ENCODE peak calls at places on chromosome 9, in nine cellular contexts. Q is A673, J is PC-9, E is right cardiac atrium, N is lower lobe of right lung, H is esophagus squamous epithelium, O is uterus, Y is H9, P is tibial artery. K is an unnamed sample.

GRCh38 chr9:111027798-111028197 is 10.5 kb downstream of the LPAR1 start:
- DNase-seq in Q (no peak), J (no peak), E (no peak), N (no peak), H (no peak), O (no peak), Y (no peak), P (no peak), K (no peak)

GRCh38 chr9:116861321-116861720 is 174.2 kb downstream of the TRIM32 start:
- DNase-seq in Q (no peak), J (no peak), E (no peak), N (no peak), H (no peak), O (no peak), Y (no peak), P (no peak), K (no peak)

GRCh38 chr9:78674874-78675273 is 377.9 kb downstream of the PSAT1 start:
- DNase-seq in Q (no peak), J (no peak), E (no peak), N (no peak), H (no peak), O (no peak), Y (no peak), P (no peak), K (no peak)

GRCh38 chr9:131017067-131017466 is 8.1 kb downstream of the LAMC3 start:
- DNase-seq in Q (no peak), J (no peak), E (no peak), N (no peak), H (no peak), O (no peak), Y (peak; percentile 81), P (no peak), K (no peak)

GRCh38 chr9:127162567-127163365 is 40.3 kb upstream of the ANGPTL2 start:
- DNase-seq in Q (no peak), J (no peak), E (no peak), N (no peak), H (no peak), O (peak; percentile 12), Y (peak; percentile 19), P (no peak), K (no peak)

GRCh38 chr9:98798254-98798653 is 1.9 kb upstream of the ANKS6 start:
- DNase-seq in Q (no peak), J (no peak), E (no peak), N (no peak), H (no peak), O (no peak), Y (no peak), P (no peak), K (no peak)

GRCh38 chr9:132288371-132288770 is 66.4 kb downstream of the SETX start:
- DNase-seq in Q (no peak), J (no peak), E (no peak), N (no peak), H (no peak), O (no peak), Y (no peak), P (no peak), K (no peak)

GRCh38 chr9:123615381-123615780 is 259.4 kb downstream of the CRB2 start:
- DNase-seq in Q (no peak), J (no peak), E (no peak), N (no peak), H (no peak), O (no peak), Y (no peak), P (no peak), K (no peak)

GRCh38 chr9:122941560-122942234 is 877 bp downstream of the RABGAP1 start:
- DNase-seq in Q (no peak), J (no peak), E (no peak), N (no peak), H (no peak), O (no peak), Y (no peak), P (no peak), K (no peak)

GRCh38 chr9:31089822-31090221 is 1294.6 kb upstream of the ACO1 start:
- DNase-seq in Q (no peak), J (no peak), E (no peak), N (no peak), H (no peak), O (no peak), Y (no peak), P (no peak), K (no peak)

GRCh38 chr9:121269030-121269887 is 1.3 kb downstream of the GSN start:
- DNase-seq in Q (peak; percentile 32), J (peak; percentile 47), E (no peak), N (no peak), H (no peak), O (peak; percentile 54), Y (no peak), P (peak; percentile 53), K (peak; percentile 52)

GRCh38 chr9:95570150-95570549 is 53.4 kb upstream of the PTCH1 start:
- DNase-seq in Q (no peak), J (no peak), E (no peak), N (no peak), H (no peak), O (no peak), Y (no peak), P (no peak), K (no peak)

GRCh38 chr9:27059907-27060306 is 49.1 kb upstream of the TEK start:
- DNase-seq in Q (peak; percentile 10), J (no peak), E (no peak), N (no peak), H (no peak), O (no peak), Y (no peak), P (no peak), K (no peak)

GRCh38 chr9:92754091-92754740 is 10.4 kb downstream of the BICD2 start:
- DNase-seq in Q (no peak), J (no peak), E (no peak), N (no peak), H (no peak), O (no peak), Y (peak; percentile 3), P (no peak), K (no peak)

GRCh38 chr9:133127340-133127981 is 6.4 kb upstream of the RALGDS start:
- DNase-seq in Q (no peak), J (peak; percentile 69), E (peak; percentile 69), N (peak; percentile 86), H (no peak), O (peak; percentile 65), Y (no peak), P (peak; percentile 57), K (no peak)

GRCh38 chr9:97857603-97858392 is 4.8 kb downstream of the FOXE1 start:
- DNase-seq in Q (no peak), J (no peak), E (no peak), N (no peak), H (no peak), O (no peak), Y (no peak), P (no peak), K (no peak)

GRCh38 chr9:75027187-75028107 is 646 bp downstream of the CARNMT1 start:
- DNase-seq in Q (peak; percentile 54), J (peak; percentile 47), E (peak; percentile 58), N (peak; percentile 82), H (peak; percentile 7), O (peak; percentile 51), Y (peak; percentile 61), P (peak; percentile 51), K (peak; percentile 36)

GRCh38 chr9:74527718-74528117 is 30.6 kb downstream of the RORB start:
- DNase-seq in Q (no peak), J (no peak), E (no peak), N (no peak), H (no peak), O (no peak), Y (no peak), P (no peak), K (no peak)

GRCh38 chr9:134962065-134962997 is 44.6 kb upstream of the FCN1 start:
- DNase-seq in Q (no peak), J (no peak), E (no peak), N (peak; percentile 40), H (no peak), O (no peak), Y (no peak), P (peak; percentile 16), K (no peak)

GRCh38 chr9:135757356-135757755 is 55.4 kb downstream of the KCNT1 start:
- DNase-seq in Q (no peak), J (no peak), E (no peak), N (no peak), H (no peak), O (no peak), Y (no peak), P (no peak), K (no peak)

GRCh38 chr9:129262261-129262660 is 84.2 kb upstream of the IER5L start:
- DNase-seq in Q (no peak), J (peak; percentile 45), E (no peak), N (peak; percentile 14), H (no peak), O (no peak), Y (no peak), P (no peak), K (no peak)

GRCh38 chr9:76605271-76605670 is 146.3 kb downstream of the GCNT1 start:
- DNase-seq in Q (no peak), J (no peak), E (no peak), N (no peak), H (no peak), O (no peak), Y (no peak), P (no peak), K (no peak)

GRCh38 chr9:89171693-89172092 is 6.9 kb downstream of the SHC3 start:
- DNase-seq in Q (no peak), J (no peak), E (no peak), N (no peak), H (no peak), O (no peak), Y (no peak), P (no peak), K (no peak)
- H3K4me1 ChIP-seq in Q (peaks cover 9% of the 10 kb centered on the region), J (peaks cover 13% of the 10 kb centered on the region), E (peaks cover 5% of the 10 kb centered on the region), N (peaks cover 11% of the 10 kb centered on the region), H (peaks cover 3% of the 10 kb centered on the region), O (no peaks in the 10 kb centered on the region), Y (no peaks in the 10 kb centered on the region), P (no peaks in the 10 kb centered on the region), K (no peaks in the 10 kb centered on the region)

GRCh38 chr9:37998881-37999311 is 70.1 kb downstream of the SHB start:
- DNase-seq in Q (peak; percentile 55), J (no peak), E (no peak), N (peak; percentile 64), H (no peak), O (no peak), Y (no peak), P (peak; percentile 54), K (no peak)
- H3K4me1 ChIP-seq in Q (peaks cover 56% of the 10 kb centered on the region), J (no peaks in the 10 kb centered on the region), E (peaks cover 20% of the 10 kb centered on the region), N (peaks cover 59% of the 10 kb centered on the region), H (peaks cover 41% of the 10 kb centered on the region), O (no peaks in the 10 kb centered on the region), Y (no peaks in the 10 kb centered on the region), P (no peaks in the 10 kb centered on the region), K (no peaks in the 10 kb centered on the region)

DNA sequence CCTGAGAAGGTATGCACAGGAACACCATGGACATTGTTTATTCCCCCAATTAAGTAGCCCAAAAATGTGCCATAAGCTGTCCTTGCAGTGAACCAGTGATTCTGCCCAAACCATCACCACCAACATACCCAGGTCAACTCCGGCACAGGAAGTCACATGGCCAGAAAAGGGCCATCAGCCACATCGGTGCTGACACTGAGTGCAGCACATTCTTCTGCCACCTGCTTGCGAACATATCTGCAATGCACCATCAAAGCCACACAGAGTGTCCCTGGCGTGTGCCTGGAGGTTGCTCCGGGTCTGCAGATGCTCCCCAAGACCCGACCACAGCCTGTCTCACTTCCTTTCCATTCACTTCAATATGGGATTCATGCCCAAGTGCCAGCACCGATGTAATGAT is 37.6 kb downstream of the SYK start:
- DNase-seq in Q (no peak), J (no peak), E (no peak), N (no peak), H (no peak), O (no peak), Y (peak; percentile 14), P (no peak), K (no peak)
- H3K4me1 ChIP-seq in Q (no peaks in the 10 kb centered on the region), J (peaks cover 10% of the 10 kb centered on the region), E (no peaks in the 10 kb centered on the region), N (peaks cover 7% of the 10 kb centered on the region), H (no peaks in the 10 kb centered on the region), O (no peaks in the 10 kb centered on the region), Y (no peaks in the 10 kb centered on the region), P (no peaks in the 10 kb centered on the region), K (no peaks in the 10 kb centered on the region)

GRCh38 chr9:15499108-15499507 is 11.7 kb downstream of the PSIP1 start:
- DNase-seq in Q (no peak), J (no peak), E (no peak), N (no peak), H (no peak), O (no peak), Y (no peak), P (no peak), K (no peak)
- H3K4me1 ChIP-seq in Q (no peaks in the 10 kb centered on the region), J (no peaks in the 10 kb centered on the region), E (no peaks in the 10 kb centered on the region), N (no peaks in the 10 kb centered on the region), H (no peaks in the 10 kb centered on the region), O (no peaks in the 10 kb centered on the region), Y (no peaks in the 10 kb centered on the region), P (no peaks in the 10 kb centered on the region), K (no peaks in the 10 kb centered on the region)

K was measured in Caco-2.